ENCODE peak calls at places on chromosomes 3 and 15, in six cellular contexts. Z is Panc1, U is GM23338, F is endothelial cell of umbilical vein, R is transverse colon, W is esophagus muscularis mucosa. Y is an unnamed sample. For H3K4me1, the result is how much of the 10 kb centered on the place peaks cover.

GRCh38 chr3:152564454-152564853 is 270.5 kb upstream of the P2RY1 start:
- DNase-seq in R (no peak), W (no peak), Z (no peak), F (no peak), U (no peak), Y (no peak)

GRCh38 chr3:115280531-115280930 is 133.4 kb upstream of the ZBTB20 start:
- DNase-seq in R (no peak), W (no peak), U (no peak), Z (no peak), F (no peak), Y (no peak)

GRCh38 chr3:129996073-129996472 is 21.6 kb downstream of the TRH start:
- DNase-seq in W (no peak), Z (no peak), F (no peak), R (no peak), U (no peak), Y (no peak)

GRCh38 chr15:84791763-84792162 is 25.4 kb upstream of the ALPK3 start:
- DNase-seq in W (no peak), Z (no peak), U (no peak), R (no peak), F (no peak), Y (no peak)

GRCh38 chr3:179653777-179654117 is 907 bp downstream of the USP13 start:
- DNase-seq in F (no peak), U (no peak), R (peak), Z (no peak), W (no peak), Y (no peak)

GRCh38 chr15:71780349-71780976 is 29.9 kb upstream of the NR2E3 start:
- DNase-seq in Z (no peak), R (peak), W (no peak), F (peak), U (peak), Y (peak)

GRCh38 chr3:71461098-71461497 is 122.4 kb downstream of the FOXP1 start:
- DNase-seq in W (no peak), F (no peak), U (no peak), Z (no peak), R (no peak), Y (no peak)

GRCh38 chr3:126880898-126881297 is 102.0 kb upstream of the PLXNA1 start:
- DNase-seq in W (no peak), Z (no peak), R (no peak), U (no peak), F (no peak), Y (no peak)

GRCh38 chr3:116059421-116060096 is 385.7 kb downstream of the LSAMP start:
- DNase-seq in U (peak), R (no peak), W (no peak), Z (peak), F (no peak), Y (no peak)

GRCh38 chr3:60064210-60065178 is 1014.7 kb upstream of the CFAP20DC start:
- DNase-seq in Z (no peak), U (no peak), W (no peak), F (no peak), R (no peak), Y (no peak)

GRCh38 chr3:123642182-123642956 is 57.5 kb upstream of the HACD2 start:
- DNase-seq in R (peak), F (peak), U (peak), W (peak), Z (peak), Y (no peak)

GRCh38 chr3:17515445-17516227 is 226.8 kb downstream of the TBC1D5 start:
- DNase-seq in Z (no peak), F (no peak), U (no peak), R (no peak), W (no peak), Y (no peak)

GRCh38 chr3:17514597-17514996 is 227.8 kb downstream of the TBC1D5 start:
- DNase-seq in U (no peak), R (no peak), F (no peak), W (no peak), Z (no peak), Y (no peak)

DNA sequence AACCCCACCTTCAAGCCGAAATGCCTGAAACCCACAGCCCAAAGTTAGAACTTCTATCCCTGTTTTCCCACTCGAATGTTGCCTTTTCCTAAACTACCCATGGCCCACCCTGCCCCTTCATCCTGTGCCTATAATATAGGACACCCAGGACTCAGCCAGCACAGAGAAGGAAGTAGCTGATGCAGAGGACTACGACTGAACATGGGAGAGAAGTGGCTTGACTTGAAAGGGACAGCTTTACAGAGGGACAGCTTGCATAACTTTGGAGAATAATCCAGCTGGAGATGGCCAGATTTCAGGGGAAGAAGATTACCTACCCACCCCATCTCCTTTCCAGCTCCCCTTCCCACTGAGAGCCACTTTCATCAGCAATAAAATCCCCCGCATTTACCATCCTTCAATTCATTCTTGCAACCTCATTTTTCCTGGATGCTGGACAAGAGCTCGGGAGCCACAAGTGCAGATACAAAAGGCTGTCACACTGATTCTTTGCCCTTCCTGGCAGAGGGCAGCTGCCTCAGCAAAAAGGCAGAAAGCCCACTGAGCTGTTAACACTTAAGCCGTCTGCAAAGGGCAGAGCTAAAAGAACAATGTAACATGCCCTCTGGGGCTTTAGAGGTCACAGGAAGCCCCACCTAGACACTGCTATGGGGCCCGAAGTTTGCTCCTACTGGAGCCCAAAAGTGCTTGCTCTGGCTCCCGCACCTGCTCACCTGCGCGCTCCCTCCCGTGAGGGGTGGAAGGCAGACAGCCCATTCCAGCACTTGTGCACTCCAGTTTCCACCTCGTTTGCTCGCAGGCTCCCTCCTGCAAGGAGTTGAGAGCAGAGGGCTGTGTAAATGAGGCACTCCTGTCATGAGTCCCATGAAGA is 224.0 kb downstream of the TBC1D5 start:
- DNase-seq in W (no peak), Z (no peak), U (peak), F (no peak), R (no peak), Y (peak)
- H3K4me1 ChIP-seq in W (under half), Z (under half), U (under half), F (under half), R (under half), Y (under half)

GRCh38 chr15:74622758-74623157 is 7.1 kb downstream of the CLK3 start:
- DNase-seq in Z (no peak), F (no peak), W (no peak), R (no peak), U (no peak), Y (no peak)

GRCh38 chr15:74619916-74620635 is 4.4 kb downstream of the CLK3 start:
- DNase-seq in Z (no peak), R (no peak), F (no peak), U (no peak), W (no peak), Y (peak)

GRCh38 chr15:74621936-74622335 is 6.3 kb downstream of the CLK3 start:
- DNase-seq in Z (no peak), W (no peak), R (no peak), U (peak), F (no peak), Y (peak)

GRCh38 chr15:74621546-74621920 is 5.9 kb downstream of the CLK3 start:
- DNase-seq in Z (no peak), F (no peak), W (no peak), U (no peak), R (no peak), Y (no peak)

DNA sequence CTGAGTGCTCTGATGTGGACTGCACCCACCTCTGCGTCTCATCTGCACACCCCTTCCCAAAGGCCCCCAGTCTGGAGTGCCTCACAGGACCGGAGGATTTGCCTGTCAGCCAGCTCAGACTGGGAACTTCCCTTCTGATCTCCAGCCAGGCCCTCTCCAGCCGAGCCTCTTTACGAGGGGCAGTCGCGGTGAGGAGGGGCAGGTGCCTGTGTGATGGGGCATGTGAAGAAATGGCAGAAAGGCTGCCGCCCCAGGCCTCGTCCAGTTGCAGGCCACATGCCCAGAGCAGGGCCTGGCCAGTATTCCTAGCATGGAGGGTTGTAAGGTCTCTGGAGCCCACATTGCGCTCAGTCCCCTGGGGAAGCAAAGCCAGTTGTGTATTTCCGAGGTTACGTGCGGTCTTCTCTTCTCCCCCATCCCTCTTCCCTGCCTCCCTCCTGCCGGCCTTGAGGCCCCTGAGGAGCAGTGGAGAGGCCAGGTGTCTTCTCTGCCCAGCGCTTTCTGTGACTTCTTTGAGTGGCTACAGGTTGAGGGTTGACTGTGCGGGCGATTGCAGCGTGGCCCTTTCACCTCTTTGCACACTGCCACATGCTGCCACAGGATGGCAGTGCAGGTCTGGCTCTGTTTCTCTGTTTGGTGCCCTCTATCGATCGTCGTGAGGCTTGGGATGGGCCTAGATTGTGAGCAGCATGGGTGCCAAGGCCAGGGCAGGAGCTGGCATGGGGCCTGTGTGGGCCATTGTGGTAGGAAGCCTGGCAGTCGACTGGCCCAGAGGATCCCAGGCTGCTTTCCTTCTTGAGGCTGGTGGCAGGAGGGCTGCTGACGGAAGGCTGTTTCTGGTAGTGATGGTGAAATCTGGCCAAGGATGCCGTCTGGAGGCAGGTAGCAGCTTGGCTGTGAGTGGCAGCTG is 5.3 kb downstream of the CLK3 start:
- DNase-seq in U (peak), F (peak), R (peak), W (no peak), Z (peak), Y (peak)
- TF ChIP-seq POLR2AphosphoS5 in U (no peak), F (peak), R (peak), W (no peak), Z (no peak), Y (no peak)

GRCh38 chr15:40938530-40938870 is 9.4 kb downstream of the DLL4 start:
- DNase-seq in U (no peak), F (no peak), Z (no peak), R (no peak), W (no peak), Y (no peak)

GRCh38 chr15:40936234-40936708 is 7.1 kb downstream of the DLL4 start:
- DNase-seq in U (no peak), W (no peak), F (no peak), R (no peak), Z (no peak), Y (peak)

GRCh38 chr15:40937762-40938529 is 8.8 kb downstream of the DLL4 start:
- DNase-seq in F (no peak), W (no peak), R (peak), U (peak), Z (no peak), Y (no peak)

GRCh38 chr15:40934457-40934856 is 5.3 kb downstream of the DLL4 start:
- DNase-seq in U (no peak), Z (no peak), W (no peak), F (no peak), R (no peak), Y (no peak)

DNA sequence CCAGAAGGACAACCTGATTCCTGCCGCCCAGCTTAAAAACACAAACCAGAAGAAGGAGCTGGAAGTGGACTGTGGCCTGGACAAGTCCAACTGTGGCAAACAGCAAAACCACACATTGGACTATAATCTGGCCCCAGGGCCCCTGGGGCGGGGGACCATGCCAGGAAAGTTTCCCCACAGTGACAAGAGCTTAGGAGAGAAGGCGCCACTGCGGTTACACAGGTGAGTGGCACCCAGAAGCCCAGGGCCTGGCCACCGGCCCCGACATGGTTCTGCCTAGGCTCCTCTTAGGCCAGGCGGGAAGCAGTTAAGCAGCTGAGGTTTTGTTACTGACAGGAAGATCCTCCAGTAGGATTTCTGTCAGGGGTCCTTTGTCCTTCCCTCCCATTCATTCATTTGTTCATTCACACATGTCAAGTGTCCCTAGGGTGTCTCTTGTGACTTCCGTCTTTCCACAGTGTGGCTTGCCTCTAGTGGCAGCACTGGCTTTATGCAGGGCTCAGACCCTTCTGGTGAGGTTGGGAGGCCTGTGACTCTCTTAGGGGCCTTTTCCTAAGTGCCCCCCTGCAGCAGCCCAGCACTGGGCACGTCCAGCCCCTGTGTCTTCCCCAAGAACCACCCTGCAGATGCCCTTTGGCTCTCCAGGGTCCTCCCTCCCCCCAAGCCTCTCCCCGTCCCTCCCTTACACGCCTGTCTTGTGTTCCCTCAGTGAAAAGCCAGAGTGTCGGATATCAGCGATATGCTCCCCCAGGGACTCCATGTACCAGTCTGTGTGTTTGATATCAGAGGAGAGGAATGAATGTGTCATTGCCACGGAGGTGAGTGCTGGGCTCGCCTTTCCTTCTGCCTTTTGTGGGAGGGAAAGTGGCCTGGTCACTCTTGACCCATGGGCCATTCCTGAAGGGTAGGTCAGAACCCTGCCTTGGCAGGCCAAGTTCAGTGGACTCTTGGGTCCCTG is 7.8 kb downstream of the DLL4 start:
- DNase-seq in Z (no peak), U (no peak), F (no peak), R (no peak), W (no peak), Y (no peak)
- H3K27ac ChIP-seq in Z (no peak), U (no peak), F (no peak), R (no peak), W (no peak), Y (peak)

DNA sequence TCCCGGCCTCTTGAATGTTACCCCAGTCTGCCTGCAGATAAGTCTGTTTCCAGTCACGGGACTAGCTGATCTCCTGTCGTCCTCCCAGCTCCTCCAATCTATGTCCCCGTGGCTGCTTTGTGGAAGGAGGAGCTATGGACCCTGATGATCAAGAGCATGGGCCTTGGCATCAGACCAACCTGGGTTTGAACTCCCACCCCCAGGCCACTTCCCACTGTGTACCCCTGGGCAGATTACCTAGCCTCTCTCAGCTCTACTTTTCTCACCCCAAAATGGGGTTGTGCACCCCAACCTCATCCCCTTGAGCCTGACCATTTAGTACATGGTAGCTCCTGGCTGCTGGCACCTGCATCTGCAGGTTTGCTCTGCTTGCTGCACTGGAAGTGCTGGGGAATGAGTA is 55.8 kb downstream of the GASK1A start:
- DNase-seq in U (no peak), R (no peak), W (peak), Z (no peak), F (no peak), Y (no peak)
- H3K4me1 ChIP-seq in U (under half), R (under half), W (under half), Z (under half), F (under half), Y (under half)

GRCh38 chr15:59315914-59316428 is 56.7 kb downstream of the MYO1E start:
- DNase-seq in U (no peak), F (no peak), R (no peak), W (no peak), Z (no peak), Y (no peak)
- TF ChIP-seq POLR2AphosphoS5 in U (no peak), F (no peak), R (no peak), W (peak), Z (no peak), Y (no peak)

GRCh38 chr15:74869372-74869725 is 3.8 kb downstream of the SCAMP2 start:
- DNase-seq in F (no peak), R (no peak), U (no peak), W (no peak), Z (no peak), Y (no peak)
- H3K27ac ChIP-seq in F (peak), R (peak), U (no peak), W (peak), Z (no peak), Y (peak)

GRCh38 chr15:88649753-88650551 is 11.1 kb downstream of the ISG20 start:
- DNase-seq in F (no peak), W (no peak), R (no peak), U (no peak), Z (no peak), Y (no peak)
- H3K4me1 ChIP-seq in F (under half), W (under half), R (under half), U (under half), Z (under half), Y (under half)

DNA sequence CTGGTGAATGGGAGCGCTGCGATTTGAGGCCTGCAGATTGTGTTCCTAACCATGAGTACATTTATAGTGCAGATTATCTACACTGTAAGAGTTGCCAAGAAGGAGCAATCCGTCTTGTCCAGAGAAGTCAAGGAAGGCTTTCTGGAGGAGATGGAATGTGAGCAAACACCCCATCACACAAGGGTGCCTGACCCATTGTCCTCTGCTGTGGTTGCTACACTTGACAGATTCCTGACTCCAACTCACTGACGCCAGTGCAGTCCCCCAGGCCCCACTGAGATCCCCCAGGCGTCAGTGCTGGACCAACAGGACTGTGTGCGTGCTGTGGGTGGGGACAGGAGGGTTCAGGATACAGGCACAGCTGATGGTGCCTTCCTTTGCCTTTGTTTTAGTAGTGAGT is 135.9 kb upstream of the TPM1 start:
- DNase-seq in Z (no peak), F (no peak), W (no peak), U (no peak), R (no peak), Y (no peak)
- TF ChIP-seq POLR2AphosphoS5 in Z (no peak), F (no peak), W (peak), U (no peak), R (no peak), Y (no peak)

DNA sequence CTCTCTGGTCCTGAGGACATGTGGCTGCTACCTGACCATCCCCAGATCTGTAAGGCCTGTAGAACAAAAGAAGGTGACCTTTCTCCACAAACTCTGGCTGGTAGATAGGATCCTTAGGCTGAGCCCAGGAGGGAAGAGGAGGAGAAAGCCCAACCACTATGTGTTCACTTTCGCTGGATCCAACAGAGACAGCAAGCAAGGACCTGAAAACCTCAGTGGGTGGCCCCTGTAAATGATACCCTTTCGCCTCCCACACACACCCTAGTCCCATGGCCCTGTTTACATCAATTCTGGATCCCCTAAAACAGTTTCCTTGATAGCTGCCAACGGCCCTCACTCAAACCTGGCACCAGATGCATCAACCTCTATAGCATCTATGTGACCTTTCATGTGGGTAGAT is 22.4 kb downstream of the CCDC12 start:
- DNase-seq in W (no peak), R (no peak), Z (no peak), U (no peak), F (no peak), Y (no peak)
- H3K27ac ChIP-seq in W (no peak), R (no peak), Z (no peak), U (no peak), F (no peak), Y (peak)